ENCODE peak calls at places on chromosomes 1 and 21, in four cellular contexts. R is HepG2, J is K562, D is GM12878. C is an unnamed sample.

GRCh38 chr1:248847181-248847955 is 9.3 kb downstream of the ZNF672 start:
- DNase-seq in R (no peak), J (no peak), D (no peak), C (no peak)

GRCh38 chr1:201709564-201710295 is 119.2 kb upstream of the IPO9 start:
- DNase-seq in R (peak), D (no peak), J (peak), C (peak)

GRCh38 chr1:210360852-210361477 is 32.3 kb downstream of the HHAT start:
- DNase-seq in R (peak), J (no peak), D (no peak), C (peak)

GRCh38 chr1:234918216-234918841 is 210.3 kb downstream of the TOMM20 start:
- DNase-seq in D (no peak), J (no peak), R (no peak), C (no peak)

GRCh38 chr1:104706631-104707147 is 957.0 kb downstream of the AMY1C start:
- DNase-seq in D (peak), R (peak), J (peak), C (peak)

GRCh38 chr1:59641861-59642260 is 172.9 kb upstream of the HOOK1 start:
- DNase-seq in R (no peak), J (no peak), D (no peak), C (no peak)

GRCh38 chr1:98323396-98323795 is 338.1 kb upstream of the SNX7 start:
- DNase-seq in J (no peak), D (no peak), R (no peak), C (peak)

GRCh38 chr1:201274616-201275265 is 8.6 kb upstream of the PKP1 start:
- DNase-seq in D (no peak), R (no peak), J (no peak), C (no peak)

GRCh38 chr1:18091660-18092446 is 15.7 kb upstream of the IGSF21 start:
- DNase-seq in R (no peak), J (no peak), D (no peak), C (no peak)

GRCh38 chr1:8671313-8671917 is 146.0 kb downstream of the RERE start:
- DNase-seq in R (peak), J (peak), D (no peak), C (peak)

GRCh38 chr1:161473363-161473762 is 31.9 kb upstream of the FCGR2A start:
- DNase-seq in J (no peak), R (peak), D (no peak), C (no peak)

GRCh38 chr21:33228455-33228854 is 1.3 kb upstream of the IFNAR2 start:
- DNase-seq in D (no peak), R (no peak), J (no peak), C (no peak)

GRCh38 chr1:145982010-145982723 is 14.2 kb downstream of the TXNIP start:
- DNase-seq in D (no peak), R (no peak), J (no peak), C (no peak)

GRCh38 chr1:61087574-61087973 is 5.2 kb downstream of the NFIA start:
- DNase-seq in D (no peak), R (no peak), J (no peak), C (no peak)

GRCh38 chr1:240739754-240740153 is 127.8 kb upstream of the GREM2 start:
- DNase-seq in J (no peak), R (no peak), D (no peak), C (no peak)
- TF ChIP-seq KDM1A in J (no peak), R (no peak), D (no peak), C (no peak)

GRCh38 chr1:151035167-151035566 is 1.2 kb upstream of the BNIPL start:
- DNase-seq in J (no peak), R (no peak), D (no peak), C (no peak)

GRCh38 chr1:151039527-151039926 is 3.1 kb downstream of the BNIPL start:
- DNase-seq in D (no peak), R (no peak), J (no peak), C (no peak)

GRCh38 chr1:151036356-151036755 is at the start of gene BNIPL:
- DNase-seq in J (no peak), R (no peak), D (no peak), C (no peak)

GRCh38 chr1:151032164-151032563 is 4.2 kb upstream of the BNIPL start:
- DNase-seq in D (no peak), R (no peak), J (no peak), C (no peak)

GRCh38 chr1:151037032-151037431 is 646 bp downstream of the BNIPL start:
- DNase-seq in D (no peak), R (no peak), J (no peak), C (no peak)
- TF ChIP-seq KDM1A in D (no peak), R (no peak), J (no peak), C (no peak)

GRCh38 chr1:213698092-213698702 is 289.6 kb upstream of the PROX1 start:
- DNase-seq in R (no peak), D (no peak), J (no peak), C (no peak)
- TF ChIP-seq KDM1A in R (no peak), D (no peak), J (no peak), C (no peak)

GRCh38 chr1:10337436-10337835 is 61.4 kb upstream of the PGD start:
- DNase-seq in R (no peak), D (no peak), J (no peak), C (no peak)

GRCh38 chr1:10338047-10338446 is 60.8 kb upstream of the PGD start:
- DNase-seq in D (no peak), R (peak), J (peak), C (peak)

GRCh38 chr1:10339815-10340214 is 59.0 kb upstream of the PGD start:
- DNase-seq in R (no peak), J (peak), D (no peak), C (peak)

GRCh38 chr1:10338611-10339010 is 60.3 kb upstream of the PGD start:
- DNase-seq in J (no peak), D (no peak), R (no peak), C (no peak)

GRCh38 chr1:10339036-10339567 is 59.8 kb upstream of the PGD start:
- DNase-seq in D (no peak), R (no peak), J (no peak), C (no peak)
- TF ChIP-seq KDM1A in D (no peak), R (no peak), J (no peak), C (no peak)

GRCh38 chr1:67888707-67889106 is 55.4 kb upstream of the GNG12 start:
- DNase-seq in R (no peak), J (no peak), D (no peak), C (no peak)
- TF ChIP-seq KDM1A in R (no peak), J (no peak), D (no peak), C (no peak)

C was measured in A549.